ENCODE peak calls at places on chromosomes 13 and 19, in eight cellular contexts. A, F, O, K, V, Q, I and S are unnamed samples.

GRCh38 chr13:31846182-31846938 is 107.0 kb downstream of the RXFP2 start:
- DNase-seq in A (peak; percentile 95), K (peak; percentile 79), F (peak; percentile 71), I (peak; percentile 79), V (peak; percentile 90), O (peak; percentile 60), Q (peak; percentile 95), S (peak; percentile 88)

GRCh38 chr19:36638862-36639510 is 27.7 kb downstream of the ZNF461 start:
- DNase-seq in A (no peak), O (no peak), V (no peak), I (no peak), K (no peak), F (no peak), Q (no peak), S (no peak)

GRCh38 chr19:16001481-16002312 is 52.9 kb downstream of the OR10H4 start:
- DNase-seq in A (no peak), K (no peak), Q (no peak), F (peak; percentile 77), V (no peak), O (no peak), I (peak; percentile 29), S (no peak)

GRCh38 chr19:41928754-41929535 is 696 bp upstream of the ERFL start:
- DNase-seq in V (no peak), Q (no peak), I (no peak), O (no peak), A (no peak), K (no peak), F (no peak), S (no peak)

GRCh38 chr13:95509521-95510315 is 42.8 kb upstream of the CLDN10 start:
- DNase-seq in F (peak; percentile 10), Q (no peak), O (no peak), K (no peak), A (no peak), I (no peak), V (no peak), S (no peak)

GRCh38 chr19:33871605-33872004 is 74.9 kb downstream of the KCTD15 start:
- DNase-seq in V (no peak), O (no peak), I (no peak), K (no peak), Q (no peak), A (no peak), F (no peak), S (no peak)

GRCh38 chr19:42269518-42270345 is 680 bp downstream of the CIC start:
- DNase-seq in O (no peak), K (peak; percentile 61), I (peak; percentile 34), Q (no peak), V (no peak), A (peak; percentile 68), F (no peak), S (peak; percentile 30)

GRCh38 chr13:109208522-109208921 is 577.9 kb downstream of the IRS2 start:
- DNase-seq in V (no peak), K (no peak), A (no peak), Q (no peak), I (no peak), O (no peak), F (no peak), S (no peak)

GRCh38 chr13:45415112-45415511 is 3.1 kb downstream of the SLC25A30 start:
- DNase-seq in Q (no peak), F (no peak), A (no peak), K (no peak), I (no peak), O (no peak), V (no peak), S (no peak)

GRCh38 chr19:47112166-47112663 is 1.4 kb downstream of the ZC3H4 start:
- DNase-seq in Q (peak; percentile 92), V (peak; percentile 83), A (peak; percentile 93), O (no peak), I (peak; percentile 84), K (peak; percentile 87), F (peak; percentile 85), S (peak; percentile 92)

GRCh38 chr19:55590621-55591020 is 8.7 kb downstream of the FIZ1 start:
- DNase-seq in F (no peak), A (no peak), O (no peak), V (no peak), K (no peak), I (no peak), Q (no peak), S (no peak)

GRCh38 chr13:36158606-36159005 is 27.4 kb upstream of the DCLK1 start:
- DNase-seq in I (no peak), V (no peak), K (no peak), F (no peak), A (no peak), O (no peak), Q (no peak), S (no peak)

GRCh38 chr13:33328691-33329090 is 43.1 kb upstream of the STARD13 start:
- DNase-seq in F (no peak), K (no peak), I (no peak), Q (no peak), A (no peak), V (no peak), O (no peak), S (peak; percentile 32)

GRCh38 chr19:45402469-45403070 is 2.3 kb downstream of the PPP1R13L start:
- DNase-seq in V (peak; percentile 31), I (peak; percentile 65), K (peak; percentile 81), O (no peak), A (no peak), F (no peak), Q (peak; percentile 62), S (peak; percentile 48)

GRCh38 chr13:72565893-72566292 is 161.5 kb downstream of the MZT1 start:
- DNase-seq in A (no peak), I (no peak), K (no peak), V (no peak), F (peak; percentile 15), O (no peak), Q (no peak), S (no peak)

GRCh38 chr13:35720690-35721554 is 244.4 kb upstream of the MAB21L1 start:
- DNase-seq in K (peak; percentile 40), O (no peak), A (no peak), V (peak; percentile 49), I (peak; percentile 39), F (peak; percentile 46), Q (no peak), S (peak; percentile 51)

GRCh38 chr19:33720691-33721682 is 75.7 kb upstream of the KCTD15 start:
- DNase-seq in Q (no peak), F (no peak), A (no peak), I (no peak), K (no peak), O (no peak), V (no peak), S (no peak)

GRCh38 chr19:2455481-2456300 is 1.1 kb downstream of the LMNB2 start:
- DNase-seq in Q (peak; percentile 30), V (peak; percentile 49), I (no peak), F (no peak), O (no peak), K (peak; percentile 44), A (no peak), S (no peak)

DNA sequence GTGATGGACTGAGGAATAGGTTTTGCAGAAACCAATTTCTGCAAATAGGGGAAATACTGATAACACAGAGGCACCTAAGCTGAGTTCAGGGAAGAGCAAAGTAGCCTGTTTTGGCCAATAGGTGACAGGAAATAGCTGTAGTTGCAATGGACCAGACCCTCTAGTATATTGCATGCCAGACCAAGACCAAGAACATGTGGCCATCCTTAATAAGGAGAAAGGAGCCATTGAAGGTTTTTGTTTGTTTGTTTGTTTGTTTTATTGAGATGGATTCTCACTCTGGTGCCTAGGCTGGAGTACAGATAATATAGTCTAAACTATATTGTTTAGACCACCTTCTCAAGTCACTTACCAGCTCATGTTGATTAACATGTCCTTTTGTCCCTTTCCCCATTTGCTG is 101.5 kb downstream of the ZNF557 start:
- DNase-seq in Q (no peak), F (no peak), V (no peak), A (no peak), K (no peak), I (no peak), O (no peak), S (no peak)
- H3K4me3 ChIP-seq in Q (no peak overlapping the region), F (no peak overlapping the region), V (no peak overlapping the region), A (no peak overlapping the region), K (no peak overlapping the region), I (no peak overlapping the region), O (no peak overlapping the region), S (no peak overlapping the region)

GRCh38 chr13:57557979-57558529 is 73.5 kb upstream of the PCDH17 start:
- DNase-seq in V (no peak), F (no peak), K (no peak), O (no peak), Q (no peak), I (no peak), A (no peak), S (no peak)
- TF ChIP-seq CTCF in V (no peak), F (no peak), K (no peak), O (no peak), Q (no peak), I (peak; percentile 3), A (no peak), S (no peak)

DNA sequence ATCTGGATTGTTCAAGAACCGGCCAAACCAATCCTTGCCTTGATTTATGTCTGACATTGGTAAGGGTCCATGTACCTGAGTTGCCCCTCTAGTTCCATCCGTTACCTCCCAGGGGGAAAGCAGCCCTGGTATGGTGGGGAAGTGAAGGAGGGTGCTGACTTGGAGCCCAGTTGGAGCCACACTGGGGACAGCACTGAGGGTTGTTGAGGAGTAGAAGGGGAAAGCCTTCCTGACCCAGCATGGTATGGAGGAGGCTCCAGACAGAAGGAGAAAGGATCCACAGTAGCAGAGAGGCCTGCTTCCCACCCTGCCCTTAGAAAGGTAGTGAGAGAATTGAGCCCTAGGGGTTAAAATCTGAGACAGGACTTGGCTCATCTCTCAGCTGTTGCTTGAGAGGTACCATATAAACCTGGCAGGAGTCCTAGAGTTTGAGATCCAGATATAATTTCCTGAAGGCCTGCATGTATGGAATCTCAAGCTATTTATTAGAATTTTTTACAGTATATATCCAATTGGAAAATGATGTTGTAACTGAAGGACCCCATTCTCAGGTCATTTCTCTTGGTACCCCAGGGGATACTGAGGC is 16.7 kb upstream of the FCGBP start:
- DNase-seq in V (peak; percentile 7), F (no peak), O (no peak), A (no peak), K (no peak), Q (no peak), I (no peak), S (no peak)
- H3K27ac ChIP-seq in V (no peak overlapping the region), F (no peak overlapping the region), O (no peak overlapping the region), A (no peak overlapping the region), K (no peak overlapping the region), Q (no peak overlapping the region), I (no peak overlapping the region), S (no peak overlapping the region)

DNA sequence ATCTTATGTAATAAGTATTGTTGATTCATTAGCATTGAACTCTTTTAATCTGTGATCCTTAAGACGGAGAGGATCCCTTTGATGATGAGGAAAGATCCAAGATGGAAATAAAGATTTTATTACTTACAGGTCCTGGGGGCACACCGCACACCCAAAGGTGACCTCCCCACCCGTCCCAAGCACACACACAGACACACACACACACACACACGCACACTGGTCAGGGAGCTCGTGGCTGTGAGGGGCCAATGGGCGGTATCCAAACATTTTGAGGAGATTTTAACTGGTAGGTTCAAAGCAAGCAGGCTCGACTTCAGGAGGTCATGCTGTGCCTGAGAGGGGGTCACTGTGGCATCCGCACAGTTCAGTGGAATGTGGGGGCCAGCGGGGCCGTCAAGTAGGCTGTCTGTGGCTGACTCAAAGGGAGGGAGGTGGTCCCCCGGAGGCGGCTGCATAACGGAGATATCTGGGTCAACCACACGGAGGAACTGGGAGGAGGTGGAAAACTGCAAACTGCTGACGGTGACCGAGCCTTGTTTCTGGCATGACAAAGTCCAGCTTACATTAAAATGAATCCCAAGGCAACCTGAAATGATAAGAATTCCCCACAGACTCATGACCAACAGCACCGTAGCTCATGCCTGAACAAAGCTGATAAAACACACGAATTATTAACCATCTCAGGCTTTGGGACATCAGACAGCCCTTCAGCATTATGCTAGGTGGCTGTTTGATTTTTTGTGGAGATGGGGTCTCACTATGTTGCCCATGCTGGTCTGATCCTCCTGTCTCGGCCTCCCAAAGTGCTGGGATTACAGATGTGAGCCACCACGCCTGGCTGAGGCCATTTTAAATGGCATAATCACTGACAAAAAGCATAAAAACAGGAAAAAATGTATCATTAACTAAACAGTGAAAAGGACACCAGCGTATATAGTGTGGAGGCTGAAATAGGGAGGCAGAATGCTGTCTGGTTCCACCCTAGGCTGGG is 20.9 kb upstream of the SIGLEC11 start:
- DNase-seq in Q (no peak), V (no peak), K (no peak), O (no peak), A (no peak), I (no peak), F (no peak), S (no peak)
- H3K4me3 ChIP-seq in Q (no peak overlapping the region), V (no peak overlapping the region), K (no peak overlapping the region), O (no peak overlapping the region), A (no peak overlapping the region), I (no peak overlapping the region), F (no peak overlapping the region), S (no peak overlapping the region)